ENCODE peak calls at places on chromosomes 13 and 19, in five cellular contexts. One of them, this sample, is unnamed.

GRCh38 chr13:26247608-26248007 is 6.3 kb upstream of the CDK8 start:
- DNase-seq in left ventricle myocardium inferior: no peak
- DNase-seq in fibroblast of lung: no peak
- DNase-seq in WERI-Rb-1: no peak
- DNase-seq in mucosa of descending colon: no peak
- DNase-seq in this sample: no peak

GRCh38 chr13:73259061-73259908 is 200.5 kb downstream of the KLF5 start:
- DNase-seq in left ventricle myocardium inferior: no peak
- DNase-seq in fibroblast of lung: peak; percentile 59
- DNase-seq in WERI-Rb-1: no peak
- DNase-seq in mucosa of descending colon: peak; percentile 44
- DNase-seq in this sample: no peak

GRCh38 chr13:64855506-64855905 is 2374.6 kb downstream of the PCDH9 start:
- DNase-seq in left ventricle myocardium inferior: no peak
- DNase-seq in fibroblast of lung: peak; percentile 56
- DNase-seq in WERI-Rb-1: no peak
- DNase-seq in mucosa of descending colon: no peak
- DNase-seq in this sample: no peak

GRCh38 chr13:114004416-114005205 is 30.7 kb upstream of the C13orf46 start:
- DNase-seq in left ventricle myocardium inferior: peak; percentile 39
- DNase-seq in fibroblast of lung: peak; percentile 62
- DNase-seq in WERI-Rb-1: no peak
- DNase-seq in mucosa of descending colon: no peak
- DNase-seq in this sample: no peak

GRCh38 chr19:30545752-30546151 is 173.6 kb downstream of the ZNF536 start:
- DNase-seq in left ventricle myocardium inferior: no peak
- DNase-seq in fibroblast of lung: no peak
- DNase-seq in WERI-Rb-1: no peak
- DNase-seq in mucosa of descending colon: no peak
- DNase-seq in this sample: no peak

GRCh38 chr13:27774651-27775050 is 17.6 kb upstream of the GSX1 start:
- DNase-seq in left ventricle myocardium inferior: no peak
- DNase-seq in fibroblast of lung: no peak
- DNase-seq in WERI-Rb-1: no peak
- DNase-seq in mucosa of descending colon: no peak
- DNase-seq in this sample: no peak

GRCh38 chr19:48196321-48196761 is 25.9 kb downstream of the ZSWIM9 start:
- DNase-seq in left ventricle myocardium inferior: no peak
- DNase-seq in fibroblast of lung: no peak
- DNase-seq in WERI-Rb-1: no peak
- DNase-seq in mucosa of descending colon: no peak
- DNase-seq in this sample: no peak

GRCh38 chr19:18326772-18327171 is 3.9 kb upstream of the LSM4 start:
- DNase-seq in left ventricle myocardium inferior: no peak
- DNase-seq in fibroblast of lung: no peak
- DNase-seq in WERI-Rb-1: no peak
- DNase-seq in mucosa of descending colon: no peak
- DNase-seq in this sample: no peak

GRCh38 chr19:34181111-34181864 is 9.0 kb downstream of the LSM14A start:
- DNase-seq in left ventricle myocardium inferior: no peak
- DNase-seq in fibroblast of lung: peak; percentile 37
- DNase-seq in WERI-Rb-1: no peak
- DNase-seq in mucosa of descending colon: no peak
- DNase-seq in this sample: no peak

GRCh38 chr19:16608290-16608704 is 19.7 kb downstream of the MED26 start:
- DNase-seq in left ventricle myocardium inferior: no peak
- DNase-seq in fibroblast of lung: peak; percentile 78
- DNase-seq in WERI-Rb-1: no peak
- DNase-seq in mucosa of descending colon: peak; percentile 47
- DNase-seq in this sample: no peak

GRCh38 chr19:19489804-19490204 is 25.5 kb downstream of the TSSK6 start:
- DNase-seq in left ventricle myocardium inferior: no peak
- DNase-seq in fibroblast of lung: no peak
- DNase-seq in WERI-Rb-1: no peak
- DNase-seq in mucosa of descending colon: no peak
- DNase-seq in this sample: no peak

GRCh38 chr19:33040994-33041827 is 23.5 kb downstream of the RHPN2 start:
- DNase-seq in left ventricle myocardium inferior: no peak
- DNase-seq in fibroblast of lung: peak; percentile 47
- DNase-seq in WERI-Rb-1: no peak
- DNase-seq in mucosa of descending colon: peak; percentile 81
- DNase-seq in this sample: no peak

GRCh38 chr19:44356383-44357111 is at the start of gene ZNF112:
- DNase-seq in left ventricle myocardium inferior: peak; percentile 83
- DNase-seq in fibroblast of lung: peak; percentile 93
- DNase-seq in WERI-Rb-1: peak; percentile 91
- DNase-seq in mucosa of descending colon: peak; percentile 92
- DNase-seq in this sample: no peak

GRCh38 chr19:11404588-11405258 is 14.4 kb downstream of the RGL3 start:
- DNase-seq in left ventricle myocardium inferior: no peak
- DNase-seq in fibroblast of lung: no peak
- DNase-seq in WERI-Rb-1: peak; percentile 63
- DNase-seq in mucosa of descending colon: no peak
- DNase-seq in this sample: no peak

GRCh38 chr19:10683582-10683981 is 17.7 kb upstream of the QTRT1 start:
- DNase-seq in left ventricle myocardium inferior: no peak
- DNase-seq in fibroblast of lung: no peak
- DNase-seq in WERI-Rb-1: no peak
- DNase-seq in mucosa of descending colon: no peak
- DNase-seq in this sample: no peak

GRCh38 chr19:16605115-16605514 is 22.9 kb downstream of the MED26 start:
- DNase-seq in left ventricle myocardium inferior: no peak
- DNase-seq in fibroblast of lung: no peak
- DNase-seq in WERI-Rb-1: no peak
- DNase-seq in mucosa of descending colon: no peak
- DNase-seq in this sample: no peak

GRCh38 chr19:41324921-41325639 is 15.1 kb downstream of the CCDC97 start:
- DNase-seq in left ventricle myocardium inferior: peak; percentile 77
- DNase-seq in fibroblast of lung: peak; percentile 82
- DNase-seq in WERI-Rb-1: peak; percentile 66
- DNase-seq in mucosa of descending colon: no peak
- DNase-seq in this sample: no peak

GRCh38 chr19:45396389-45397260 is 8.2 kb downstream of the PPP1R13L start:
- DNase-seq in left ventricle myocardium inferior: no peak
- DNase-seq in fibroblast of lung: no peak
- DNase-seq in WERI-Rb-1: no peak
- DNase-seq in mucosa of descending colon: no peak
- DNase-seq in this sample: no peak

GRCh38 chr19:34336781-34337271 is 28.2 kb upstream of the GPI start:
- DNase-seq in left ventricle myocardium inferior: no peak
- DNase-seq in fibroblast of lung: no peak
- DNase-seq in WERI-Rb-1: no peak
- DNase-seq in mucosa of descending colon: peak; percentile 65
- DNase-seq in this sample: peak; percentile 62

GRCh38 chr13:75345191-75345590 is 136.8 kb downstream of the TBC1D4 start:
- DNase-seq in left ventricle myocardium inferior: no peak
- DNase-seq in fibroblast of lung: peak; percentile 60
- DNase-seq in WERI-Rb-1: no peak
- DNase-seq in mucosa of descending colon: no peak
- DNase-seq in this sample: no peak

GRCh38 chr19:46878613-46879375 is 18.0 kb downstream of the ARHGAP35 start:
- DNase-seq in left ventricle myocardium inferior: no peak
- DNase-seq in fibroblast of lung: peak; percentile 95
- DNase-seq in WERI-Rb-1: peak; percentile 83
- DNase-seq in mucosa of descending colon: no peak
- DNase-seq in this sample: no peak

GRCh38 chr13:76641056-76641455 is 245.1 kb downstream of the KCTD12 start:
- DNase-seq in left ventricle myocardium inferior: no peak
- DNase-seq in fibroblast of lung: peak; percentile 45
- DNase-seq in WERI-Rb-1: no peak
- DNase-seq in mucosa of descending colon: no peak
- DNase-seq in this sample: no peak

GRCh38 chr13:32228330-32229041 is 86.7 kb downstream of the ZAR1L start:
- DNase-seq in left ventricle myocardium inferior: no peak
- DNase-seq in fibroblast of lung: peak; percentile 76
- DNase-seq in WERI-Rb-1: peak; percentile 24
- DNase-seq in mucosa of descending colon: no peak
- DNase-seq in this sample: no peak

GRCh38 chr13:76600086-76600485 is 286.1 kb downstream of the KCTD12 start:
- DNase-seq in left ventricle myocardium inferior: no peak
- DNase-seq in fibroblast of lung: no peak
- DNase-seq in WERI-Rb-1: no peak
- DNase-seq in mucosa of descending colon: peak; percentile 4
- DNase-seq in this sample: no peak

GRCh38 chr19:42246143-42246868 is 3.9 kb upstream of the GSK3A start:
- DNase-seq in left ventricle myocardium inferior: peak; percentile 75
- DNase-seq in fibroblast of lung: peak; percentile 81
- DNase-seq in WERI-Rb-1: peak; percentile 69
- DNase-seq in mucosa of descending colon: peak; percentile 71
- DNase-seq in this sample: no peak

GRCh38 chr19:39170398-39171231 is 26.1 kb upstream of the NCCRP1 start:
- DNase-seq in left ventricle myocardium inferior: no peak
- DNase-seq in fibroblast of lung: no peak
- DNase-seq in WERI-Rb-1: no peak
- DNase-seq in mucosa of descending colon: no peak
- DNase-seq in this sample: no peak

GRCh38 chr13:76385606-76386005 is 500.6 kb downstream of the KCTD12 start:
- DNase-seq in left ventricle myocardium inferior: no peak
- DNase-seq in fibroblast of lung: peak; percentile 2
- DNase-seq in WERI-Rb-1: no peak
- DNase-seq in mucosa of descending colon: no peak
- DNase-seq in this sample: no peak

GRCh38 chr13:86585826-86586225 is 786.6 kb upstream of the SLITRK6 start:
- DNase-seq in left ventricle myocardium inferior: peak; percentile 16
- DNase-seq in fibroblast of lung: peak; percentile 83
- DNase-seq in WERI-Rb-1: no peak
- DNase-seq in mucosa of descending colon: peak; percentile 34
- DNase-seq in this sample: no peak

GRCh38 chr13:97030705-97031452 is 36.6 kb upstream of the OXGR1 start:
- DNase-seq in left ventricle myocardium inferior: no peak
- DNase-seq in fibroblast of lung: peak; percentile 66
- DNase-seq in WERI-Rb-1: peak; percentile 40
- DNase-seq in mucosa of descending colon: peak; percentile 12
- DNase-seq in this sample: peak; percentile 40

GRCh38 chr19:4369109-4369887 is 25.9 kb downstream of the MPND start:
- DNase-seq in left ventricle myocardium inferior: peak; percentile 46
- DNase-seq in fibroblast of lung: peak; percentile 56
- DNase-seq in WERI-Rb-1: no peak
- DNase-seq in mucosa of descending colon: peak; percentile 75
- DNase-seq in this sample: peak; percentile 79

GRCh38 chr19:38229585-38230073 is 5.6 kb upstream of the DPF1 start:
- DNase-seq in left ventricle myocardium inferior: peak; percentile 56
- DNase-seq in fibroblast of lung: peak; percentile 86
- DNase-seq in WERI-Rb-1: peak; percentile 94
- DNase-seq in mucosa of descending colon: peak; percentile 43
- DNase-seq in this sample: peak; percentile 93

GRCh38 chr19:46952874-46953273 is 66.8 kb upstream of the NPAS1 start:
- DNase-seq in left ventricle myocardium inferior: no peak
- DNase-seq in fibroblast of lung: no peak
- DNase-seq in WERI-Rb-1: no peak
- DNase-seq in mucosa of descending colon: no peak
- DNase-seq in this sample: no peak

GRCh38 chr19:50264483-50265186 is 61.2 kb downstream of the MYH14 start:
- DNase-seq in left ventricle myocardium inferior: no peak
- DNase-seq in fibroblast of lung: no peak
- DNase-seq in WERI-Rb-1: no peak
- DNase-seq in mucosa of descending colon: no peak
- DNase-seq in this sample: no peak
- TF ChIP-seq CTCF in left ventricle myocardium inferior: no peak
- TF ChIP-seq CTCF in fibroblast of lung: no peak
- TF ChIP-seq CTCF in WERI-Rb-1: no peak
- TF ChIP-seq CTCF in mucosa of descending colon: no peak
- TF ChIP-seq CTCF in this sample: peak; percentile 9

GRCh38 chr13:94950303-94950702 is 238.0 kb upstream of the SOX21 start:
- DNase-seq in left ventricle myocardium inferior: no peak
- DNase-seq in fibroblast of lung: no peak
- DNase-seq in WERI-Rb-1: peak; percentile 59
- DNase-seq in mucosa of descending colon: no peak
- DNase-seq in this sample: no peak
- TF ChIP-seq CTCF in left ventricle myocardium inferior: no peak
- TF ChIP-seq CTCF in fibroblast of lung: peak; percentile 32
- TF ChIP-seq CTCF in WERI-Rb-1: peak; percentile 88
- TF ChIP-seq CTCF in mucosa of descending colon: no peak
- TF ChIP-seq CTCF in this sample: no peak

DNA sequence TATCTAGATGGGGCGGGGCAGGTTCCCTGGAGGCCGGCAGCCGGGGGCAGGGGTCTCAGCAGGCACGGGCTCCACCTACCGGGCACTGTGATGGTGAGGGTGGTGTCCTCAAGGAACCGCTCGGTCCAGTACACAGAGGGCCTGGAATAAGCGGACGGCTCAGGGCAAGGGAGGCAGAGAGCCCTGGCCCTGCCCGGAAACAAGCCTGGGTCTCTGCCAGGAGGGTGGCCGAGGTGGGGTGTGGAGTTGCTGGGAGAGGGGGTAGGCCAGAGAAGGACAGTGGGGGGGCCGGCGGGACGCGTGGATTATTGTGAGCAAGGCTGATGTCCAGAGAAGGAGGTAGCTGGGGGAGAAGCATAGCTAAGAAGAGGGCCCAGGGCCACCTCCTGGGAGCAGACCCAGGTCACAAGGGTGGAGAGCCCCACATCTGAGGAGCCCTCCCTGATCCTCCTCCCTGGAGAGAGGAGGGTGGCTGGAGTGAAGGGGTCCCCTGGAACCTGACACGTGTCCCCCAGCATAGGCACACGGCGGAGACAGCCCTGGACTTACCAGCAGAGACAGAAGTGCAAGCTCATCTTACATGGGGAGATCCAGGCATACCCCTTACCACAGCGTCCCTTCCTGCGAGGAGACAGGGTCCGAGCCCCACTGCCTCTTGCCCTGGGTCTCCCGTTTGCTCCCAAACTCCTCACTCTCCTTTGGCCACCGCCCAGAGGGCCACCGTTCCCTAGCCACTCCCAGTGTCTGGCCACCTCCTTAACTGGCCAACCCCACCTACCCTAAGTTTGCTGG is 29.0 kb upstream of the MIER2 start:
- DNase-seq in left ventricle myocardium inferior: no peak
- DNase-seq in fibroblast of lung: no peak
- DNase-seq in WERI-Rb-1: no peak
- DNase-seq in mucosa of descending colon: no peak
- DNase-seq in this sample: no peak
- TF ChIP-seq CTCF in left ventricle myocardium inferior: no peak
- TF ChIP-seq CTCF in fibroblast of lung: no peak
- TF ChIP-seq CTCF in WERI-Rb-1: no peak
- TF ChIP-seq CTCF in mucosa of descending colon: no peak
- TF ChIP-seq CTCF in this sample: no peak

DNA sequence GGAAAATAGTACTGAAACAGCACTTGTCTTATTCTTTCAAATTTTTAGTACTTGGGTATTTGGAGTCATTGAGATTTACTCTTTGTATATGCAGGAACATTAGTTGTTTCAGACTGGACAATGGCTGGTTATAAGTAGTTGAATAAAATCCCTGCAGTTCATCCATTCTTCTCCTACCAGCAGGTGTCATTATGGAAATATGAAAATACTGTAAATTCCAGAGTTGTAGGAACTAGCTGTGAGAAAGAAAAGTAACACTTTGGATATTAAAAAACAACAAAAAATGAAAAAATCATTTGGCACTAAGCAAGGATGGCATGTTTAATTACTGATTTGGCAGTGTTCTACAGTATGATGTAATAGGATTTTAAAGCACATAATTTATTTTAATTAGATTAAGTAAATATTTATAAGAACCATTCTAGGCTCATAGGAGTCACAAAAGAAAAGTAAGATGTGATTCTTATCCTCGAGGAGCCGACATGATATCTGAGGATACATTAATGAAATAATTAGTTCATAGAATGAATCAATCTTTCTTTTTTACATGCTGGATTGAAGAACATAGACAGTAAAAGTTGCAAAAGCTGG is 155.3 kb downstream of the KCNRG start:
- DNase-seq in left ventricle myocardium inferior: no peak
- DNase-seq in fibroblast of lung: no peak
- DNase-seq in WERI-Rb-1: no peak
- DNase-seq in mucosa of descending colon: no peak
- DNase-seq in this sample: no peak
- TF ChIP-seq CTCF in left ventricle myocardium inferior: peak; percentile 55
- TF ChIP-seq CTCF in fibroblast of lung: peak; percentile 49
- TF ChIP-seq CTCF in WERI-Rb-1: no peak
- TF ChIP-seq CTCF in mucosa of descending colon: no peak
- TF ChIP-seq CTCF in this sample: no peak

GRCh38 chr19:5680083-5680436 is 256 bp downstream of the MICOS13 start:
- DNase-seq in left ventricle myocardium inferior: no peak
- DNase-seq in fibroblast of lung: no peak
- DNase-seq in WERI-Rb-1: no peak
- DNase-seq in mucosa of descending colon: no peak
- DNase-seq in this sample: no peak
- TF ChIP-seq CTCF in left ventricle myocardium inferior: no peak
- TF ChIP-seq CTCF in fibroblast of lung: no peak
- TF ChIP-seq CTCF in WERI-Rb-1: no peak
- TF ChIP-seq CTCF in mucosa of descending colon: no peak
- TF ChIP-seq CTCF in this sample: no peak

This sample was measured in GM13976.